ENCODE peak calls at places on chromosomes 11 and 22, in nine cellular contexts. One of them, this sample, is unnamed.

GRCh38 chr11:124876818-124877630 is 11.8 kb downstream of the ROBO3 start:
- DNase-seq in amniotic stem cell: no peak
- DNase-seq in GF-D8: no peak
- DNase-seq in adrenal gland: no peak
- DNase-seq in cardiac muscle cell: no peak
- DNase-seq in CD8-positive, alpha-beta T cell: no peak
- DNase-seq in HS-5: no peak
- DNase-seq in PC-9: no peak
- DNase-seq in fibroblast of the aortic adventitia: no peak
- DNase-seq in this sample: no peak

GRCh38 chr11:125229006-125229405 is 64.5 kb downstream of the PKNOX2 start:
- DNase-seq in amniotic stem cell: no peak
- DNase-seq in GF-D8: no peak
- DNase-seq in adrenal gland: peak
- DNase-seq in cardiac muscle cell: no peak
- DNase-seq in CD8-positive, alpha-beta T cell: no peak
- DNase-seq in HS-5: no peak
- DNase-seq in PC-9: no peak
- DNase-seq in fibroblast of the aortic adventitia: no peak
- DNase-seq in this sample: no peak

GRCh38 chr11:116931206-116931953 is 94.0 kb upstream of the APOA1 start:
- DNase-seq in amniotic stem cell: no peak
- DNase-seq in GF-D8: peak
- DNase-seq in adrenal gland: no peak
- DNase-seq in cardiac muscle cell: no peak
- DNase-seq in CD8-positive, alpha-beta T cell: no peak
- DNase-seq in HS-5: no peak
- DNase-seq in PC-9: peak
- DNase-seq in fibroblast of the aortic adventitia: peak
- DNase-seq in this sample: no peak

GRCh38 chr11:9600651-9601040 is 27.2 kb downstream of the WEE1 start:
- DNase-seq in amniotic stem cell: no peak
- DNase-seq in GF-D8: no peak
- DNase-seq in adrenal gland: no peak
- DNase-seq in cardiac muscle cell: no peak
- DNase-seq in CD8-positive, alpha-beta T cell: no peak
- DNase-seq in HS-5: no peak
- DNase-seq in PC-9: peak
- DNase-seq in fibroblast of the aortic adventitia: no peak
- DNase-seq in this sample: no peak

GRCh38 chr11:1199689-1200610 is 22.9 kb upstream of the MUC5B start:
- DNase-seq in amniotic stem cell: no peak
- DNase-seq in GF-D8: no peak
- DNase-seq in adrenal gland: no peak
- DNase-seq in cardiac muscle cell: no peak
- DNase-seq in CD8-positive, alpha-beta T cell: no peak
- DNase-seq in HS-5: no peak
- DNase-seq in PC-9: no peak
- DNase-seq in fibroblast of the aortic adventitia: no peak
- DNase-seq in this sample: no peak

GRCh38 chr11:75524576-75525432 is 937 bp downstream of the GDPD5 start:
- DNase-seq in amniotic stem cell: no peak
- DNase-seq in GF-D8: no peak
- DNase-seq in adrenal gland: no peak
- DNase-seq in cardiac muscle cell: peak
- DNase-seq in CD8-positive, alpha-beta T cell: no peak
- DNase-seq in HS-5: no peak
- DNase-seq in PC-9: no peak
- DNase-seq in fibroblast of the aortic adventitia: no peak
- DNase-seq in this sample: no peak

GRCh38 chr11:85752890-85753581 is 57.9 kb downstream of the SYTL2 start:
- DNase-seq in amniotic stem cell: no peak
- DNase-seq in GF-D8: peak
- DNase-seq in adrenal gland: peak
- DNase-seq in cardiac muscle cell: no peak
- DNase-seq in CD8-positive, alpha-beta T cell: peak
- DNase-seq in HS-5: no peak
- DNase-seq in PC-9: no peak
- DNase-seq in fibroblast of the aortic adventitia: no peak
- DNase-seq in this sample: no peak

GRCh38 chr22:30439836-30440235 is 14.3 kb downstream of the MTFP1 start:
- DNase-seq in amniotic stem cell: no peak
- DNase-seq in GF-D8: no peak
- DNase-seq in adrenal gland: no peak
- DNase-seq in cardiac muscle cell: no peak
- DNase-seq in CD8-positive, alpha-beta T cell: no peak
- DNase-seq in HS-5: no peak
- DNase-seq in PC-9: no peak
- DNase-seq in fibroblast of the aortic adventitia: no peak
- DNase-seq in this sample: no peak

GRCh38 chr11:121257976-121258375 is 34.6 kb upstream of the SC5D start:
- DNase-seq in amniotic stem cell: no peak
- DNase-seq in GF-D8: no peak
- DNase-seq in adrenal gland: no peak
- DNase-seq in cardiac muscle cell: no peak
- DNase-seq in CD8-positive, alpha-beta T cell: no peak
- DNase-seq in HS-5: no peak
- DNase-seq in PC-9: no peak
- DNase-seq in fibroblast of the aortic adventitia: no peak
- DNase-seq in this sample: no peak

GRCh38 chr11:69831985-69832384 is 12.8 kb upstream of the FGF3 start:
- DNase-seq in amniotic stem cell: no peak
- DNase-seq in GF-D8: no peak
- DNase-seq in adrenal gland: no peak
- DNase-seq in cardiac muscle cell: no peak
- DNase-seq in CD8-positive, alpha-beta T cell: no peak
- DNase-seq in HS-5: no peak
- DNase-seq in PC-9: no peak
- DNase-seq in fibroblast of the aortic adventitia: no peak
- DNase-seq in this sample: no peak

GRCh38 chr11:15750535-15751297 is 605.6 kb downstream of the SOX6 start:
- DNase-seq in amniotic stem cell: no peak
- DNase-seq in GF-D8: no peak
- DNase-seq in adrenal gland: no peak
- DNase-seq in cardiac muscle cell: no peak
- DNase-seq in CD8-positive, alpha-beta T cell: no peak
- DNase-seq in HS-5: no peak
- DNase-seq in PC-9: no peak
- DNase-seq in fibroblast of the aortic adventitia: no peak
- DNase-seq in this sample: no peak

GRCh38 chr11:110433393-110434333 is 3.9 kb downstream of the FDX1 start:
- DNase-seq in amniotic stem cell: no peak
- DNase-seq in GF-D8: peak
- DNase-seq in adrenal gland: no peak
- DNase-seq in cardiac muscle cell: no peak
- DNase-seq in CD8-positive, alpha-beta T cell: no peak
- DNase-seq in HS-5: no peak
- DNase-seq in PC-9: no peak
- DNase-seq in fibroblast of the aortic adventitia: peak
- DNase-seq in this sample: peak

GRCh38 chr11:6618117-6619020 is 853 bp downstream of the TPP1 start:
- DNase-seq in amniotic stem cell: peak
- DNase-seq in GF-D8: peak
- DNase-seq in adrenal gland: peak
- DNase-seq in cardiac muscle cell: no peak
- DNase-seq in CD8-positive, alpha-beta T cell: peak
- DNase-seq in HS-5: no peak
- DNase-seq in PC-9: no peak
- DNase-seq in fibroblast of the aortic adventitia: peak
- DNase-seq in this sample: peak

GRCh38 chr11:69115586-69116560 is 39.9 kb upstream of the SMIM38 start:
- DNase-seq in amniotic stem cell: no peak
- DNase-seq in GF-D8: no peak
- DNase-seq in adrenal gland: no peak
- DNase-seq in cardiac muscle cell: no peak
- DNase-seq in CD8-positive, alpha-beta T cell: no peak
- DNase-seq in HS-5: no peak
- DNase-seq in PC-9: peak
- DNase-seq in fibroblast of the aortic adventitia: no peak
- DNase-seq in this sample: no peak

GRCh38 chr11:130606181-130606580 is 157.7 kb downstream of the ADAMTS15 start:
- DNase-seq in amniotic stem cell: no peak
- DNase-seq in GF-D8: no peak
- DNase-seq in adrenal gland: no peak
- DNase-seq in cardiac muscle cell: no peak
- DNase-seq in CD8-positive, alpha-beta T cell: no peak
- DNase-seq in HS-5: no peak
- DNase-seq in PC-9: no peak
- DNase-seq in fibroblast of the aortic adventitia: peak
- DNase-seq in this sample: no peak

GRCh38 chr11:128701936-128702335 is 8.1 kb downstream of the FLI1 start:
- DNase-seq in amniotic stem cell: no peak
- DNase-seq in GF-D8: no peak
- DNase-seq in adrenal gland: no peak
- DNase-seq in cardiac muscle cell: no peak
- DNase-seq in CD8-positive, alpha-beta T cell: no peak
- DNase-seq in HS-5: no peak
- DNase-seq in PC-9: no peak
- DNase-seq in fibroblast of the aortic adventitia: no peak
- DNase-seq in this sample: no peak

GRCh38 chr22:24155597-24156145 is 25.6 kb upstream of the SUSD2 start:
- DNase-seq in amniotic stem cell: peak
- DNase-seq in GF-D8: peak
- DNase-seq in adrenal gland: peak
- DNase-seq in cardiac muscle cell: peak
- DNase-seq in CD8-positive, alpha-beta T cell: peak
- DNase-seq in HS-5: no peak
- DNase-seq in PC-9: peak
- DNase-seq in fibroblast of the aortic adventitia: peak
- DNase-seq in this sample: peak

GRCh38 chr22:17588606-17589005 is 25.3 kb downstream of the SLC25A18 start:
- DNase-seq in amniotic stem cell: no peak
- DNase-seq in GF-D8: no peak
- DNase-seq in adrenal gland: no peak
- DNase-seq in cardiac muscle cell: no peak
- DNase-seq in CD8-positive, alpha-beta T cell: no peak
- DNase-seq in HS-5: no peak
- DNase-seq in PC-9: no peak
- DNase-seq in fibroblast of the aortic adventitia: no peak
- DNase-seq in this sample: no peak

GRCh38 chr11:45652781-45653180 is 12.6 kb downstream of the CHST1 start:
- DNase-seq in amniotic stem cell: no peak
- DNase-seq in GF-D8: no peak
- DNase-seq in adrenal gland: no peak
- DNase-seq in cardiac muscle cell: no peak
- DNase-seq in CD8-positive, alpha-beta T cell: no peak
- DNase-seq in HS-5: no peak
- DNase-seq in PC-9: no peak
- DNase-seq in fibroblast of the aortic adventitia: peak
- DNase-seq in this sample: no peak

GRCh38 chr11:64400096-64400495 is 41.1 kb downstream of the RPS6KA4 start:
- DNase-seq in amniotic stem cell: no peak
- DNase-seq in GF-D8: no peak
- DNase-seq in adrenal gland: peak
- DNase-seq in cardiac muscle cell: no peak
- DNase-seq in CD8-positive, alpha-beta T cell: no peak
- DNase-seq in HS-5: peak
- DNase-seq in PC-9: peak
- DNase-seq in fibroblast of the aortic adventitia: peak
- DNase-seq in this sample: no peak

GRCh38 chr11:37905707-37906417 is 1307.8 kb upstream of the RAG2 start:
- DNase-seq in amniotic stem cell: no peak
- DNase-seq in GF-D8: no peak
- DNase-seq in adrenal gland: no peak
- DNase-seq in cardiac muscle cell: no peak
- DNase-seq in CD8-positive, alpha-beta T cell: no peak
- DNase-seq in HS-5: no peak
- DNase-seq in PC-9: peak
- DNase-seq in fibroblast of the aortic adventitia: no peak
- DNase-seq in this sample: no peak

GRCh38 chr22:24413726-24414385 is 13.5 kb upstream of the ADORA2A start:
- DNase-seq in amniotic stem cell: no peak
- DNase-seq in GF-D8: no peak
- DNase-seq in adrenal gland: no peak
- DNase-seq in cardiac muscle cell: no peak
- DNase-seq in CD8-positive, alpha-beta T cell: no peak
- DNase-seq in HS-5: no peak
- DNase-seq in PC-9: no peak
- DNase-seq in fibroblast of the aortic adventitia: no peak
- DNase-seq in this sample: no peak

GRCh38 chr11:70464509-70465361 is 66.4 kb downstream of the CTTN start:
- DNase-seq in amniotic stem cell: no peak
- DNase-seq in GF-D8: no peak
- DNase-seq in adrenal gland: no peak
- DNase-seq in cardiac muscle cell: no peak
- DNase-seq in CD8-positive, alpha-beta T cell: no peak
- DNase-seq in HS-5: no peak
- DNase-seq in PC-9: no peak
- DNase-seq in fibroblast of the aortic adventitia: no peak
- DNase-seq in this sample: no peak

GRCh38 chr11:129576652-129577051 is 201.0 kb downstream of the BARX2 start:
- DNase-seq in amniotic stem cell: no peak
- DNase-seq in GF-D8: no peak
- DNase-seq in adrenal gland: no peak
- DNase-seq in cardiac muscle cell: no peak
- DNase-seq in CD8-positive, alpha-beta T cell: no peak
- DNase-seq in HS-5: no peak
- DNase-seq in PC-9: no peak
- DNase-seq in fibroblast of the aortic adventitia: no peak
- DNase-seq in this sample: no peak

GRCh38 chr11:282630-283360 is 4.6 kb downstream of the NLRP6 start:
- DNase-seq in amniotic stem cell: no peak
- DNase-seq in GF-D8: no peak
- DNase-seq in adrenal gland: no peak
- DNase-seq in cardiac muscle cell: no peak
- DNase-seq in CD8-positive, alpha-beta T cell: no peak
- DNase-seq in HS-5: no peak
- DNase-seq in PC-9: no peak
- DNase-seq in fibroblast of the aortic adventitia: no peak
- DNase-seq in this sample: no peak

GRCh38 chr11:116881153-116881552 is 43.7 kb upstream of the APOA1 start:
- DNase-seq in amniotic stem cell: no peak
- DNase-seq in GF-D8: no peak
- DNase-seq in adrenal gland: no peak
- DNase-seq in cardiac muscle cell: no peak
- DNase-seq in CD8-positive, alpha-beta T cell: no peak
- DNase-seq in HS-5: no peak
- DNase-seq in PC-9: no peak
- DNase-seq in fibroblast of the aortic adventitia: no peak
- DNase-seq in this sample: no peak

This sample was measured in astrocyte of the spinal cord.